ENCODE peak calls at places on chromosomes 13 and 19, in ten cellular contexts. K is GM10248, N is lung, J is A549, D is breast epithelium, S is ascending aorta, U is left ventricle myocardium inferior, Q is psoas muscle, C is AG10803, T is foreskin fibroblast. M is an unnamed sample.

GRCh38 chr19:41351339-41352245 is 2.1 kb downstream of the TGFB1 start:
- DNase-seq in K (peak), N (peak), J (peak), D (no peak), S (peak), U (peak), Q (peak), C (peak), T (peak), M (no peak)

GRCh38 chr13:49421391-49421790 is 22.5 kb downstream of the CAB39L start:
- DNase-seq in K (peak), N (no peak), J (no peak), D (no peak), S (no peak), U (no peak), Q (no peak), C (no peak), T (no peak), M (no peak)

GRCh38 chr13:21998279-21998678 is 327.4 kb downstream of the FGF9 start:
- DNase-seq in K (no peak), N (no peak), J (no peak), D (no peak), S (no peak), U (no peak), Q (no peak), C (no peak), T (no peak), M (no peak)

GRCh38 chr19:16957151-16957662 is 68.4 kb downstream of the F2RL3 start:
- DNase-seq in K (no peak), N (peak), J (no peak), D (peak), S (no peak), U (no peak), Q (no peak), C (peak), T (no peak), M (peak)

GRCh38 chr19:45030825-45031224 is 8.0 kb upstream of the CLASRP start:
- DNase-seq in K (no peak), N (no peak), J (no peak), D (no peak), S (no peak), U (no peak), Q (no peak), C (no peak), T (no peak), M (no peak)

GRCh38 chr13:60078226-60078625 is 85.5 kb downstream of the DIAPH3 start:
- DNase-seq in K (no peak), N (no peak), J (no peak), D (no peak), S (no peak), U (no peak), Q (no peak), C (no peak), T (no peak), M (no peak)

GRCh38 chr19:38679839-38680238 is 32.4 kb downstream of the ACTN4 start:
- DNase-seq in K (no peak), N (no peak), J (no peak), D (no peak), S (no peak), U (no peak), Q (peak), C (peak), T (no peak), M (no peak)

GRCh38 chr19:31892060-31892459 is 453.4 kb upstream of the ZNF507 start:
- DNase-seq in K (no peak), N (no peak), J (no peak), D (no peak), S (no peak), U (no peak), Q (no peak), C (no peak), T (no peak), M (no peak)

GRCh38 chr13:114112231-114112825 is 20.1 kb downstream of the RASA3 start:
- DNase-seq in K (no peak), N (no peak), J (no peak), D (peak), S (no peak), U (no peak), Q (peak), C (no peak), T (no peak), M (no peak)

GRCh38 chr13:40787062-40787461 is 2.3 kb upstream of the SLC25A15 start:
- DNase-seq in K (no peak), N (no peak), J (no peak), D (no peak), S (no peak), U (no peak), Q (no peak), C (peak), T (peak), M (no peak)

GRCh38 chr13:21063031-21063430 is 1.6 kb upstream of the LATS2 start:
- DNase-seq in K (no peak), N (no peak), J (no peak), D (no peak), S (no peak), U (no peak), Q (no peak), C (no peak), T (no peak), M (no peak)

GRCh38 chr19:18001837-18002345 is 6.1 kb upstream of the ARRDC2 start:
- DNase-seq in K (no peak), N (no peak), J (no peak), D (no peak), S (no peak), U (no peak), Q (no peak), C (no peak), T (no peak), M (no peak)

GRCh38 chr13:72561791-72562190 is 165.6 kb downstream of the MZT1 start:
- DNase-seq in K (no peak), N (no peak), J (no peak), D (no peak), S (no peak), U (no peak), Q (no peak), C (no peak), T (no peak), M (no peak)

GRCh38 chr13:94959616-94960015 is 247.3 kb upstream of the SOX21 start:
- DNase-seq in K (no peak), N (no peak), J (no peak), D (no peak), S (no peak), U (no peak), Q (no peak), C (no peak), T (no peak), M (no peak)

GRCh38 chr13:47539317-47539716 is 461.8 kb downstream of the SUCLA2 start:
- DNase-seq in K (no peak), N (no peak), J (no peak), D (no peak), S (no peak), U (no peak), Q (no peak), C (peak), T (no peak), M (no peak)

GRCh38 chr13:37194428-37194861 is 89.0 kb upstream of the CSNK1A1L start:
- DNase-seq in K (no peak), N (no peak), J (no peak), D (no peak), S (no peak), U (no peak), Q (no peak), C (peak), T (peak), M (no peak)

GRCh38 chr13:109998808-109999528 is 212.6 kb upstream of the IRS2 start:
- DNase-seq in K (no peak), N (no peak), J (peak), D (no peak), S (no peak), U (no peak), Q (no peak), C (peak), T (peak), M (no peak)

GRCh38 chr13:44380404-44381165 is 7.0 kb downstream of the SERP2 start:
- DNase-seq in K (no peak), N (no peak), J (no peak), D (no peak), S (no peak), U (no peak), Q (no peak), C (peak), T (peak), M (no peak)

GRCh38 chr19:36225219-36225892 is 10.4 kb downstream of the ZNF146 start:
- DNase-seq in K (no peak), N (no peak), J (no peak), D (no peak), S (no peak), U (no peak), Q (no peak), C (peak), T (peak), M (no peak)

GRCh38 chr13:21060063-21060826 is 1.1 kb downstream of the LATS2 start:
- DNase-seq in K (peak), N (no peak), J (no peak), D (no peak), S (no peak), U (peak), Q (peak), C (peak), T (peak), M (peak)

GRCh38 chr13:89755729-89756492 is 1591.6 kb upstream of the MIR17HG start:
- DNase-seq in K (no peak), N (no peak), J (no peak), D (no peak), S (no peak), U (no peak), Q (no peak), C (no peak), T (no peak), M (no peak)

GRCh38 chr19:39398297-39398864 is 7.2 kb downstream of the MED29 start:
- DNase-seq in K (no peak), N (peak), J (peak), D (no peak), S (peak), U (peak), Q (peak), C (peak), T (peak), M (no peak)

GRCh38 chr19:28292822-28293500 is 920.0 kb downstream of the UQCRFS1 start:
- DNase-seq in K (no peak), N (no peak), J (no peak), D (no peak), S (no peak), U (no peak), Q (no peak), C (no peak), T (peak), M (no peak)

GRCh38 chr13:79525458-79525857 is 44.5 kb downstream of the NDFIP2 start:
- DNase-seq in K (no peak), N (no peak), J (no peak), D (no peak), S (no peak), U (no peak), Q (no peak), C (no peak), T (no peak), M (no peak)

GRCh38 chr19:19342086-19343015 is 21.7 kb downstream of the MAU2 start:
- DNase-seq in K (peak), N (peak), J (peak), D (peak), S (no peak), U (peak), Q (peak), C (peak), T (peak), M (peak)

GRCh38 chr13:113759525-113760137 is 605 bp downstream of the TMEM255B start:
- DNase-seq in K (no peak), N (no peak), J (peak), D (no peak), S (no peak), U (no peak), Q (no peak), C (no peak), T (peak), M (no peak)

GRCh38 chr19:48338802-48339660 is 13.7 kb downstream of the EMP3 start:
- DNase-seq in K (no peak), N (no peak), J (no peak), D (no peak), S (no peak), U (no peak), Q (no peak), C (no peak), T (no peak), M (no peak)

GRCh38 chr19:54959840-54960239 is 6.3 kb upstream of the NLRP2 start:
- DNase-seq in K (peak), N (no peak), J (no peak), D (no peak), S (no peak), U (no peak), Q (no peak), C (no peak), T (no peak), M (no peak)

GRCh38 chr13:42153371-42153770 is 104.9 kb downstream of the DGKH start:
- DNase-seq in K (no peak), N (no peak), J (no peak), D (no peak), S (no peak), U (no peak), Q (no peak), C (no peak), T (no peak), M (no peak)

GRCh38 chr13:39397866-39398265 is 205.1 kb downstream of the LHFPL6 start:
- DNase-seq in K (no peak), N (no peak), J (no peak), D (no peak), S (no peak), U (peak), Q (no peak), C (peak), T (no peak), M (no peak)

GRCh38 chr13:74687452-74688180 is 553.4 kb upstream of the KLF12 start:
- DNase-seq in K (no peak), N (no peak), J (no peak), D (no peak), S (no peak), U (no peak), Q (no peak), C (no peak), T (peak), M (no peak)

GRCh38 chr13:71866173-71867091 is 572 bp downstream of the DACH1 start:
- DNase-seq in K (peak), N (no peak), J (no peak), D (peak), S (no peak), U (peak), Q (peak), C (no peak), T (peak), M (peak)

GRCh38 chr13:28710161-28710560 is 8.6 kb downstream of the SLC46A3 start:
- DNase-seq in K (no peak), N (no peak), J (no peak), D (no peak), S (no peak), U (no peak), Q (no peak), C (no peak), T (no peak), M (no peak)

GRCh38 chr13:109738298-109738746 is 48.1 kb downstream of the IRS2 start:
- DNase-seq in K (no peak), N (no peak), J (no peak), D (no peak), S (no peak), U (no peak), Q (no peak), C (no peak), T (no peak), M (no peak)

DNA sequence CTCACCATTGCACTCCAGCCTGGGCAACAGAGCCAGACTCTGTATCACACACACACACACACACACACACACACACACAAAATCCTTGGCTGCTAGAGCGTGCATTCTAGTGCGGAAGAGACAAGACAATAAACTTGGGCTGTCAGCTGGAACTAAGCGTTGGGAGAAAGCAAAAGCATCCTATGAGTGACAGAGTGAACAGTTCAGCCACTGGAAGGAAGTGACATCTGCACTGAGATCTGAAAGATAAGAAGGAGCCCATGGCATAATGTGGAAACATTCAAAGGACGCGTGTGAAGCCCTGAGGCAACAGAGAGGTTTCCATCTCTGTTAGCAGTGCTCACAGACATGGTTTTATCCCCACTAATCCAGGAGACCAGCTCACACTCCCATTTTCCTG is 3.5 kb upstream of the SLC1A5 start:
- DNase-seq in K (no peak), N (no peak), J (no peak), D (no peak), S (no peak), U (no peak), Q (no peak), C (no peak), T (no peak), M (no peak)
- TF ChIP-seq CTCF in K (no peak), N (no peak), J (no peak), D (no peak), S (no peak), U (no peak), Q (no peak), C (no peak), T (no peak), M (no peak)

GRCh38 chr13:99577934-99578917 is 77.0 kb downstream of the TM9SF2 start:
- DNase-seq in K (no peak), N (no peak), J (no peak), D (no peak), S (no peak), U (no peak), Q (no peak), C (peak), T (peak), M (no peak)
- TF ChIP-seq CTCF in K (peak), N (no peak), J (no peak), D (no peak), S (peak), U (peak), Q (no peak), C (peak), T (no peak), M (peak)

GRCh38 chr19:51111606-51112005 is 3.4 kb upstream of the CTU1 start:
- DNase-seq in K (no peak), N (no peak), J (peak), D (no peak), S (no peak), U (no peak), Q (no peak), C (no peak), T (no peak), M (no peak)
- TF ChIP-seq CTCF in K (no peak), N (no peak), J (no peak), D (no peak), S (no peak), U (no peak), Q (no peak), C (no peak), T (peak), M (peak)

DNA sequence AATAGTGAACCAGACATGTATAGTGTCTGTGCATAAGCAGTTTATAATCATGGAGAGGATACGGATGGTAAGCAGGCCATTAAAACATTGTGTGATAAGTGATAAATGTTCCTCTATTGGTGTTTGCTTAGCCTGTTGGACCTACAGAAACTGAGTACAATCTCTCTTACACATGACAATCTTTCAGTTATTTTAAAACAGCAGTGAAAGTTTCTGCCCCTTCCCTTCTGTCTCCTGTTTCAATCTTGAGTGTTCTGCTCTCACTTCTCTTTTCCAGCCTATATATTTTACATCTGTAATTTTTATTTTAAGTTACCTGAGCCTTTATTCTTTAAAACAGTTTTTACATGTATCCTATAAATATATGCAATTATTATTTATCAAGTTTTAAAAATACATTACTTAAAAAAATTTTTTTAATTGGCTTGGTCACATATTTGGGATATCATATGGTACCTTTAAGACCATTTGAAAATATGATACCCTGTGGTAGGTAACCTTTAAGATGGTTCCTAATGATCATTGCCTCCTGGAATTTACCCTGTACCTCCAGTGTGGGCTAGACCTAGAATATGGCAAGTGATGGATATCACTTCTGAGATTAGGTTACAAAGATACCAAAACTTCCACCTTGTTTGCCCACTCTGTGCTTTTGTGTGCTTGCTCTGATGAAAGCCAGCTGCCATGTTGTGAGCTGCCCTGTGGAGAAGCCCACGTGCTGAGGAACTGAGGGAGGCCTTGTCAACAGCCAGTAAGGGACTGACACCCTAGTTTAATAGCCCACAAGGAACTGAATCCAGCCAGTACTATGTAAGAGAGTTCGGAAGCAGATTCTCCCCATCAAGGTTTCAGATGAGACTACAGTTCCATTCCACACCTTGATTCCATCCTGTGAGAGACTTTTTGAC is 99.3 kb downstream of the DHRS12 start:
- DNase-seq in K (peak), N (no peak), J (no peak), D (no peak), S (no peak), U (no peak), Q (no peak), C (no peak), T (no peak), M (no peak)
- TF ChIP-seq CTCF in K (no peak), N (no peak), J (no peak), D (no peak), S (no peak), U (no peak), Q (no peak), C (no peak), T (no peak), M (no peak)

GRCh38 chr13:19586904-19587634 is 25.7 kb upstream of the TPTE2 start:
- DNase-seq in K (peak), N (peak), J (no peak), D (no peak), S (no peak), U (no peak), Q (peak), C (peak), T (peak), M (no peak)

GRCh38 chr13:19591864-19592263 is 30.5 kb upstream of the TPTE2 start:
- DNase-seq in K (no peak), N (no peak), J (no peak), D (no peak), S (no peak), U (no peak), Q (no peak), C (no peak), T (no peak), M (no peak)

GRCh38 chr13:19589312-19589711 is 28.0 kb upstream of the TPTE2 start:
- DNase-seq in K (no peak), N (no peak), J (no peak), D (no peak), S (no peak), U (no peak), Q (no peak), C (no peak), T (no peak), M (no peak)

GRCh38 chr13:19590423-19590822 is 29.1 kb upstream of the TPTE2 start:
- DNase-seq in K (no peak), N (no peak), J (no peak), D (no peak), S (no peak), U (no peak), Q (no peak), C (no peak), T (no peak), M (no peak)

DNA sequence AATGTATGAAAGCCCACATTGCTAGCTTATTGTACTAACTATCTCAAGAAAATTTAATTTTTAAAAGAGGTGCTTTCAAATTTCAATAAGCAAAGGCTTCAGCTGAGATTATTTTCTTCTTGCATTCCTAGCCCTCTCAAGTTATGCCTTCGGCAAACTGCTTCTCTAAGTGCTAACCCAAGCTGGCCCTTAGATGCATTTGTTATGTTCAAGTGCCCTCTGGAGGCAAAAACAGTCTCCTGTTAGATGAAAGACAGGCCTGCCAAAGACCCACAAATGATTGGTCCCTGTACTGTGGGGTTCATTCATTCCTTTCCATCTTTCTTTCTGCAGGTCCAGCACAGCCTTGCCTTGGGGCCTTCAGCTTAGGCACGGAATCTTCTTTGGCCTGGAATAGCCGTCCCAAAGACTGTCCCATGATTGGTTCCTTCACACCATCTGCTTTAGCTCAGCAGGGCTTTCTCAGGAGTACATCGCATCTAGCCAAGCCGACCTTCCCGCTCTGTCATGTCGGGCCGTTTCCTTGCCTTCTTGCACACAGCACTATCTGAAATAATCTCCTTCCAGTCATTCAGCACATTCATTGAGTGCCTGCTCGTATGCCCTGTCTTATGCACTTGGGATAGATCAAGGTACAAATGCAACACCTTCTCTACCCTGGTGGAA is 26.4 kb upstream of the TPTE2 start:
- DNase-seq in K (peak), N (no peak), J (peak), D (no peak), S (no peak), U (no peak), Q (no peak), C (peak), T (peak), M (no peak)
- TF ChIP-seq CTCF in K (peak), N (no peak), J (peak), D (no peak), S (peak), U (peak), Q (peak), C (peak), T (peak), M (peak)

GRCh38 chr13:58004761-58005160 is 373.2 kb downstream of the PCDH17 start:
- DNase-seq in K (no peak), N (no peak), J (no peak), D (no peak), S (no peak), U (no peak), Q (no peak), C (no peak), T (no peak), M (no peak)
- TF ChIP-seq CTCF in K (no peak), N (no peak), J (no peak), D (no peak), S (no peak), U (no peak), Q (no peak), C (no peak), T (no peak), M (no peak)

M was measured in type B pancreatic cell.